ENCODE peak calls at places on chromosomes 13 and 19, in seven cellular contexts. B, W, E, M, J, V and Q are unnamed samples.

GRCh38 chr13:23433171-23434153 is at the start of gene SACS:
- DNase-seq in W (peak; percentile 19), V (peak; percentile 55), B (no peak), E (no peak), M (no peak), J (peak; percentile 65), Q (peak; percentile 48)

GRCh38 chr13:23598371-23598770 is 28.2 kb downstream of the TNFRSF19 start:
- DNase-seq in J (peak; percentile 28), W (no peak), V (peak; percentile 69), B (no peak), M (no peak), E (no peak), Q (no peak)

GRCh38 chr13:40644838-40645620 is 21.4 kb downstream of the FOXO1 start:
- DNase-seq in J (peak; percentile 25), M (no peak), W (no peak), B (no peak), V (peak; percentile 8), E (no peak), Q (no peak)

GRCh38 chr19:38993271-38993670 is 17.7 kb upstream of the FBXO17 start:
- DNase-seq in E (no peak), V (peak; percentile 55), W (peak; percentile 67), M (no peak), B (no peak), J (peak; percentile 65), Q (peak; percentile 57)

GRCh38 chr19:51441410-51442390 is 16.6 kb downstream of the SIGLEC8 start:
- DNase-seq in E (peak; percentile 73), M (no peak), W (no peak), V (no peak), J (no peak), B (no peak), Q (no peak)

GRCh38 chr19:10603084-10603872 is 16.2 kb upstream of the AP1M2 start:
- DNase-seq in W (no peak), E (peak; percentile 66), M (no peak), J (peak; percentile 12), B (peak; percentile 60), V (peak; percentile 40), Q (no peak)

GRCh38 chr13:103044054-103044453 is 22.2 kb downstream of the SLC10A2 start:
- DNase-seq in M (no peak), V (no peak), J (no peak), B (no peak), W (no peak), E (no peak), Q (no peak)

GRCh38 chr13:42110410-42111155 is 62.1 kb downstream of the DGKH start:
- DNase-seq in V (peak; percentile 83), E (no peak), B (no peak), W (peak; percentile 90), J (peak; percentile 92), M (peak; percentile 54), Q (peak; percentile 92)

GRCh38 chr13:45615501-45616101 is at the start of gene ERICH6B:
- DNase-seq in V (no peak), E (no peak), J (peak; percentile 18), M (no peak), W (peak; percentile 6), B (no peak), Q (peak; percentile 26)

GRCh38 chr13:37068962-37069361 is 9.5 kb upstream of the SUPT20H start:
- DNase-seq in B (no peak), W (peak; percentile 46), V (peak; percentile 17), E (no peak), J (peak; percentile 47), M (no peak), Q (peak; percentile 45)

GRCh38 chr19:35110974-35111373 is 4.6 kb upstream of the FXYD3 start:
- DNase-seq in E (no peak), V (no peak), W (no peak), B (no peak), M (no peak), J (no peak), Q (no peak)

GRCh38 chr19:45785097-45785496 is 2.8 kb upstream of the DMPK start:
- DNase-seq in W (no peak), J (no peak), E (no peak), V (no peak), M (no peak), B (no peak), Q (no peak)

GRCh38 chr19:42295831-42296525 is 6.0 kb upstream of the PRR19 start:
- DNase-seq in W (peak; percentile 58), E (peak; percentile 89), B (peak; percentile 82), M (no peak), V (peak; percentile 44), J (peak; percentile 62), Q (peak; percentile 66)

GRCh38 chr19:30228726-30229523 is 143.3 kb upstream of the ZNF536 start:
- DNase-seq in J (no peak), B (no peak), W (peak; percentile 4), E (no peak), V (peak; percentile 57), M (no peak), Q (peak; percentile 10)

GRCh38 chr19:30229524-30230174 is 142.5 kb upstream of the ZNF536 start:
- DNase-seq in W (no peak), M (no peak), J (no peak), E (no peak), V (no peak), B (no peak), Q (no peak)

GRCh38 chr19:30227661-30228112 is 144.5 kb upstream of the ZNF536 start:
- DNase-seq in J (peak; percentile 53), E (peak; percentile 57), V (peak; percentile 82), M (no peak), W (peak; percentile 17), B (peak; percentile 58), Q (peak; percentile 40)

GRCh38 chr19:30227071-30227621 is 145.0 kb upstream of the ZNF536 start:
- DNase-seq in W (no peak), V (no peak), J (no peak), B (no peak), M (no peak), E (no peak), Q (peak; percentile 5)

DNA sequence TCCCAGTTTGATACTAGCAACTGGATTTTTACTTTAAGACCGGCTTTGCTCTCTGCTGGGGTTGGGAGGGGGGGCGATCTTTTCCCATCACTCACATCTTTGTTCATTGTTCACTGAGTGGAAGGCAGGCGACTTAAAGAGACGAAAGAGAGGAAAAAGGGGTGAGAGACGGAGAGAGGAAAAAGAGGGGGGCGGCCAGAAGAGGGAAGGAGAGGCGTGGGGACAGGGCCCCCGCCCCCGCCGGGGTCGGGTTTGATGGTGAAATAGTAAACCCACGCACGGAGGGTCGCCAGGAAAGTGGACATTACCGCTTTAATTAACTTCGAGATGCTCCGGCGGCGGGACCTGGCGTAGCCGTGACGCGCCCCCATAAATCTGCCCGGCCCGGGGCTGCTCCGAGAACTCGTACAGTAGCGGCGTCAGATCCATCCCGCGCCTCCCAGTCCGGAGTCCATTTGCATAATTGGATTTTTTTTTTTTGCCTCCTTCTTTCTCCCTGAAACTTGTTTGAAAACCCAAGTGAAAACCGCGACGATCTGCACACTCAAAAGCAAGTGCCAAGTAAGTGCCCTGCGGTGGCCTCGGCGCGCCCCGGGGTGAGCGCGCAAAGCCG is 144.0 kb upstream of the ZNF536 start:
- DNase-seq in J (no peak), W (no peak), E (peak; percentile 13), V (no peak), B (no peak), M (no peak), Q (no peak)
- H3K4me3 ChIP-seq in J (peak overlapping the region; percentile 42), W (peak overlapping the region; percentile 54), E (no peak overlapping the region), V (peak overlapping the region; percentile 77), B (no peak overlapping the region), M (peak overlapping the region; percentile 34), Q (peak overlapping the region; percentile 31)

DNA sequence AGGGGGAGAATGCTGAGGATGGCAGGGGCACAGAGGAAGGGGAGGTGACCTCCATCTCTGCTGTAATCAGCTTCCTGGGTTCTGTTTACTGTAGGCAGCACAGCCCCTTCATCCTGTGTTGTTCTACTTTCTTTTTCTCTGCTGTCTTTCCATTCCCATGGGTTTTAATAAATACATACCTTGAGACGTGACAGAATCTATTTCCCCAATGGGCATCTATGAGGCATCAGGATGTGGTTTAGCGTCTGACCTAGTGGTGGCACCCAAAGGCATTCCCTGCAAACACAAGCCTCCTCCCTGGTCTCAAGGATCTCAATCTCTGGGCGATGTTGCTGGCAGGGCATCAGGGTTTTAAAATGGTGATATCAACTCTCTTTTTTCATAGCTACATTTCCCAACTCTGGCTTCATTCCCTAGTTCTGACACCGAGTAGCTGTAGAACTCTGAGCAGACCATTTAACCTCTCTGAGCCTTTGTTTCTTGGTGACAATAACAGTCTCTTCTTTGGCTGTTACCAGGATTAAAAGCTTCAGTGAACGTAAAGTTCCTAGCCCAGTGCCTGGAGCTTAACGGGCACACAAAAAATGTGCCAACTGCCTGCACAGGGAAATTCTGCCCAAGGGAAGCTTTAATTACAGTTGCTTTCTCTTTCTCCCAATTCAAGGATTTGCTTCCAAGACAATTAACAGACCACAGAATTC is 60.9 kb downstream of the ALOX5AP start:
- DNase-seq in M (no peak), W (peak; percentile 76), B (no peak), E (no peak), V (peak; percentile 80), J (peak; percentile 80), Q (peak; percentile 59)
- TF ChIP-seq CTCF in M (no peak), W (no peak), B (no peak), E (no peak), V (no peak), J (no peak), Q (no peak)

GRCh38 chr19:610071-610800 is 20.6 kb downstream of the HCN2 start:
- DNase-seq in V (no peak), E (peak; percentile 52), M (no peak), W (no peak), B (peak; percentile 43), J (no peak), Q (no peak)
- H3K4me3 ChIP-seq in V (no peak overlapping the region), E (no peak overlapping the region), M (no peak overlapping the region), W (no peak overlapping the region), B (no peak overlapping the region), J (no peak overlapping the region), Q (no peak overlapping the region)

GRCh38 chr13:28401303-28402056 is 93.4 kb downstream of the FLT1 start:
- DNase-seq in E (no peak), V (peak; percentile 84), J (peak; percentile 84), W (peak; percentile 73), B (no peak), M (no peak), Q (peak; percentile 92)
- TF ChIP-seq CTCF in E (no peak), V (no peak), J (no peak), W (no peak), B (no peak), M (no peak), Q (no peak)

GRCh38 chr19:40739871-40740703 is 10.2 kb downstream of the ACTMAP start:
- DNase-seq in W (no peak), M (no peak), E (no peak), J (no peak), B (no peak), V (peak; percentile 1), Q (no peak)
- H3K4me3 ChIP-seq in W (no peak overlapping the region), M (no peak overlapping the region), E (no peak overlapping the region), J (no peak overlapping the region), B (no peak overlapping the region), V (no peak overlapping the region), Q (no peak overlapping the region)

GRCh38 chr19:18173572-18174294 is at the start of gene IFI30:
- DNase-seq in V (no peak), E (peak; percentile 88), J (peak; percentile 43), M (no peak), W (peak; percentile 40), B (peak; percentile 92), Q (peak; percentile 39)
- TF ChIP-seq CTCF in V (no peak), E (no peak), J (no peak), M (no peak), W (no peak), B (no peak), Q (no peak)

GRCh38 chr19:6271251-6271650 is 8.5 kb downstream of the MLLT1 start:
- DNase-seq in B (no peak), W (no peak), E (no peak), M (no peak), J (peak; percentile 42), V (peak; percentile 44), Q (peak; percentile 64)
- H3K4me3 ChIP-seq in B (peak overlapping the region; percentile 45), W (peak overlapping the region; percentile 35), E (no peak overlapping the region), M (peak overlapping the region; percentile 20), J (peak overlapping the region; percentile 21), V (peak overlapping the region; percentile 51), Q (peak overlapping the region; percentile 27)

GRCh38 chr19:16376649-16377048 is 52.0 kb downstream of the KLF2 start:
- DNase-seq in J (no peak), M (no peak), W (no peak), E (no peak), B (no peak), V (no peak), Q (no peak)
- TF ChIP-seq CTCF in J (peak; percentile 41), M (peak; percentile 39), W (peak; percentile 35), E (no peak), B (peak; percentile 23), V (peak; percentile 25), Q (peak; percentile 32)